ENCODE peak calls at places on chromosomes 16 and 17, in four cellular contexts. Y is NCI-H1092, I is H9, V is tibial artery. C is an unnamed sample.

GRCh38 chr16:19885456-19886060 is 910 bp upstream of the GPRC5B start:
- DNase-seq in I (peak; percentile 37), V (no peak), Y (no peak), C (peak; percentile 58)

GRCh38 chr16:17301593-17302135 is 169.1 kb downstream of the XYLT1 start:
- DNase-seq in I (no peak), V (no peak), Y (no peak), C (no peak)

GRCh38 chr17:64038331-64039105 is 18.1 kb upstream of the ICAM2 start:
- DNase-seq in I (no peak), V (no peak), Y (no peak), C (no peak)

GRCh38 chr17:77208217-77208808 is 67.5 kb downstream of the SEC14L1 start:
- DNase-seq in V (peak; percentile 40), I (no peak), Y (peak; percentile 24), C (no peak)

GRCh38 chr16:67397812-67398545 is 4.7 kb upstream of the TPPP3 start:
- DNase-seq in I (no peak), Y (no peak), V (no peak), C (no peak)

GRCh38 chr16:11079657-11080187 is 135.4 kb downstream of the CLEC16A start:
- DNase-seq in I (no peak), Y (no peak), V (no peak), C (no peak)

GRCh38 chr16:15464401-15465186 is 30.2 kb downstream of the BMERB1 start:
- DNase-seq in V (no peak), I (no peak), Y (no peak), C (no peak)

GRCh38 chr17:561118-561517 is 153.5 kb downstream of the VPS53 start:
- DNase-seq in I (no peak), Y (no peak), V (no peak), C (no peak)

GRCh38 chr17:47989700-47990099 is 18.8 kb downstream of the CDK5RAP3 start:
- DNase-seq in Y (no peak), I (no peak), V (no peak), C (no peak)

GRCh38 chr16:84821728-84822676 is 2.2 kb downstream of the CRISPLD2 start:
- DNase-seq in I (no peak), Y (no peak), V (no peak), C (no peak)

GRCh38 chr16:6682142-6682811 is 650.4 kb upstream of the RBFOX1 start:
- DNase-seq in I (peak; percentile 83), V (peak; percentile 23), Y (no peak), C (peak; percentile 74)

GRCh38 chr16:73847090-73847489 is 449.5 kb upstream of the PSMD7 start:
- DNase-seq in V (no peak), I (peak; percentile 39), Y (no peak), C (no peak)

GRCh38 chr16:54928421-54929089 is 2.1 kb upstream of the IRX5 start:
- DNase-seq in I (peak; percentile 37), V (peak; percentile 69), Y (peak; percentile 40), C (no peak)

GRCh38 chr17:49022391-49022941 is 25.3 kb downstream of the IGF2BP1 start:
- DNase-seq in V (no peak), Y (no peak), I (peak; percentile 96), C (peak; percentile 93)

GRCh38 chr17:17289091-17289490 is 8.0 kb upstream of the COPS3 start:
- DNase-seq in V (no peak), Y (no peak), I (no peak), C (no peak)

GRCh38 chr17:3935140-3935542 is 18.9 kb upstream of the P2RX1 start:
- DNase-seq in Y (peak; percentile 27), V (no peak), I (peak; percentile 96), C (peak; percentile 87)

GRCh38 chr17:38333635-38334295 is 10.0 kb downstream of the GPR179 start:
- DNase-seq in Y (peak; percentile 7), V (no peak), I (peak; percentile 93), C (peak; percentile 93)

GRCh38 chr17:80630721-80631120 is 86.1 kb downstream of the RPTOR start:
- DNase-seq in Y (no peak), I (no peak), V (no peak), C (no peak)

GRCh38 chr17:50918933-50919296 is 52.8 kb upstream of the TOB1 start:
- DNase-seq in V (no peak), I (no peak), Y (no peak), C (no peak)

GRCh38 chr17:37726891-37727780 is 17.7 kb downstream of the HNF1B start:
- DNase-seq in Y (no peak), I (no peak), V (no peak), C (no peak)

GRCh38 chr17:77959216-77959925 is 868 bp downstream of the TNRC6C start:
- DNase-seq in Y (no peak), V (no peak), I (no peak), C (peak; percentile 64)

GRCh38 chr17:50584116-50584515 is 23.6 kb downstream of the CACNA1G start:
- DNase-seq in V (no peak), Y (no peak), I (no peak), C (no peak)

GRCh38 chr17:29710891-29711418 is 88.2 kb upstream of the CORO6 start:
- DNase-seq in Y (no peak), V (peak; percentile 28), I (no peak), C (no peak)

GRCh38 chr17:2391597-2392251 is 9.1 kb downstream of the MNT start:
- DNase-seq in I (no peak), V (no peak), Y (no peak), C (no peak)

GRCh38 chr17:49548051-49548505 is 27.6 kb upstream of the NXPH3 start:
- DNase-seq in I (no peak), Y (no peak), V (no peak), C (peak; percentile 57)

GRCh38 chr16:72241930-72242329 is 70.0 kb upstream of the PMFBP1 start:
- DNase-seq in Y (peak; percentile 46), I (no peak), V (no peak), C (no peak)

GRCh38 chr16:85387171-85387507 is 226.0 kb upstream of the GSE1 start:
- DNase-seq in I (no peak), Y (no peak), V (peak; percentile 15), C (no peak)

GRCh38 chr16:68732068-68732680 is 4.9 kb upstream of the CDH1 start:
- DNase-seq in I (peak; percentile 82), Y (peak; percentile 42), V (no peak), C (no peak)

GRCh38 chr17:71251936-71252335 is 868.9 kb upstream of the SOX9 start:
- DNase-seq in V (no peak), I (no peak), Y (no peak), C (no peak)

C was measured in ecto neural progenitor cell.